ENCODE peak calls at places on chromosomes 11 and 22, in five cellular contexts. A is T-helper 2 cell; M is activated CD4-positive, alpha-beta memory T cell treated with anti-CD3 and anti-CD28 coated beads for 36 hours; L is BJ; Z is germinal center. P is an unnamed sample.

GRCh38 chr11:56700242-56700918 is 1.5 kb downstream of the OR9G1 start:
- DNase-seq in A (no peak), M (no peak), L (no peak), Z (no peak), P (no peak)

GRCh38 chr11:70505761-70506657 is 107.7 kb downstream of the CTTN start:
- DNase-seq in A (no peak), M (no peak), L (no peak), Z (no peak), P (no peak)

GRCh38 chr11:69173925-69174591 is 18.3 kb downstream of the SMIM38 start:
- DNase-seq in A (no peak), M (no peak), L (peak), Z (no peak), P (no peak)

GRCh38 chr11:88188251-88189030 is 13.2 kb upstream of the RAB38 start:
- DNase-seq in A (no peak), M (no peak), L (no peak), Z (no peak), P (no peak)

GRCh38 chr11:115168229-115168671 is 336.0 kb downstream of the CADM1 start:
- DNase-seq in A (no peak), M (no peak), L (no peak), Z (no peak), P (no peak)

GRCh38 chr11:123690490-123690889 is 36.1 kb upstream of the SCN3B start:
- DNase-seq in A (no peak), M (peak), L (no peak), Z (no peak), P (no peak)

GRCh38 chr22:22785316-22786065 is 102.1 kb upstream of the IGLL5 start:
- DNase-seq in A (no peak), M (no peak), L (no peak), Z (no peak), P (no peak)

GRCh38 chr11:92845390-92846185 is 123.9 kb upstream of the MTNR1B start:
- DNase-seq in A (no peak), M (no peak), L (no peak), Z (no peak), P (no peak)

GRCh38 chr11:1841511-1842148 is 2.8 kb downstream of the TNNI2 start:
- DNase-seq in A (no peak), M (no peak), L (no peak), Z (no peak), P (no peak)

GRCh38 chr11:47051217-47051616 is 114.7 kb downstream of the CSTPP1 start:
- DNase-seq in A (no peak), M (no peak), L (no peak), Z (no peak), P (no peak)

GRCh38 chr22:39570226-39570625 is 327 bp upstream of the CACNA1I start:
- DNase-seq in A (no peak), M (no peak), L (no peak), Z (no peak), P (no peak)

GRCh38 chr11:22472306-22472705 is 134.1 kb downstream of the SLC17A6 start:
- DNase-seq in A (no peak), M (no peak), L (no peak), Z (no peak), P (no peak)

GRCh38 chr11:18721576-18722292 is 4.3 kb downstream of the IGSF22 start:
- DNase-seq in A (peak), M (peak), L (no peak), Z (peak), P (peak)

GRCh38 chr22:38569972-38570840 is at the start of gene DMC1:
- DNase-seq in A (peak), M (peak), L (no peak), Z (peak), P (peak)

GRCh38 chr11:93220078-93220477 is 22.3 kb upstream of the SLC36A4 start:
- DNase-seq in A (no peak), M (no peak), L (no peak), Z (no peak), P (no peak)

GRCh38 chr11:18890615-18891014 is 48.6 kb downstream of the MRGPRX1 start:
- DNase-seq in A (no peak), M (no peak), L (no peak), Z (no peak), P (no peak)

GRCh38 chr11:44833869-44834452 is 107.2 kb downstream of the TSPAN18 start:
- DNase-seq in A (no peak), M (no peak), L (no peak), Z (no peak), P (no peak)

GRCh38 chr11:68685656-68686380 is 1.5 kb downstream of the GAL start:
- DNase-seq in A (no peak), M (no peak), L (no peak), Z (no peak), P (no peak)

GRCh38 chr22:40526960-40527359 is 109.6 kb downstream of the MRTFA start:
- DNase-seq in A (no peak), M (no peak), L (no peak), Z (no peak), P (no peak)